ENCODE peak calls at places on chromosomes 6 and 20, in seven cellular contexts. One of them, this sample, is unnamed.

GRCh38 chr20:17971571-17972013 is 2.8 kb downstream of the MGME1 start:
- DNase-seq in right lobe of liver: no peak
- DNase-seq in dorsolateral prefrontal cortex: no peak
- DNase-seq in right atrium auricular region: no peak
- DNase-seq in neural progenitor cell: peak
- DNase-seq in psoas muscle: no peak
- DNase-seq in mesendoderm: peak
- DNase-seq in this sample: no peak

GRCh38 chr20:3258429-3258828 is 19.4 kb upstream of the SLC4A11 start:
- DNase-seq in dorsolateral prefrontal cortex: no peak
- DNase-seq in right lobe of liver: no peak
- DNase-seq in neural progenitor cell: no peak
- DNase-seq in psoas muscle: no peak
- DNase-seq in right atrium auricular region: no peak
- DNase-seq in mesendoderm: no peak
- DNase-seq in this sample: no peak

GRCh38 chr6:143125896-143126573 is 65.3 kb downstream of the AIG1 start:
- DNase-seq in right lobe of liver: no peak
- DNase-seq in mesendoderm: peak
- DNase-seq in psoas muscle: no peak
- DNase-seq in dorsolateral prefrontal cortex: no peak
- DNase-seq in right atrium auricular region: no peak
- DNase-seq in neural progenitor cell: no peak
- DNase-seq in this sample: no peak

GRCh38 chr6:82567621-82568020 is 204.0 kb downstream of the TPBG start:
- DNase-seq in neural progenitor cell: no peak
- DNase-seq in dorsolateral prefrontal cortex: no peak
- DNase-seq in psoas muscle: no peak
- DNase-seq in right atrium auricular region: no peak
- DNase-seq in mesendoderm: no peak
- DNase-seq in right lobe of liver: no peak
- DNase-seq in this sample: no peak

GRCh38 chr6:72175936-72176335 is 289.6 kb downstream of the RIMS1 start:
- DNase-seq in right atrium auricular region: no peak
- DNase-seq in neural progenitor cell: no peak
- DNase-seq in dorsolateral prefrontal cortex: no peak
- DNase-seq in psoas muscle: no peak
- DNase-seq in mesendoderm: no peak
- DNase-seq in right lobe of liver: no peak
- DNase-seq in this sample: no peak

GRCh38 chr6:162119349-162119748 is 608.2 kb downstream of the PRKN start:
- DNase-seq in mesendoderm: peak
- DNase-seq in dorsolateral prefrontal cortex: no peak
- DNase-seq in right atrium auricular region: no peak
- DNase-seq in psoas muscle: no peak
- DNase-seq in right lobe of liver: no peak
- DNase-seq in neural progenitor cell: no peak
- DNase-seq in this sample: no peak

GRCh38 chr6:46626976-46627375 is 25.6 kb downstream of the CYP39A1 start:
- DNase-seq in neural progenitor cell: no peak
- DNase-seq in psoas muscle: no peak
- DNase-seq in right atrium auricular region: no peak
- DNase-seq in mesendoderm: no peak
- DNase-seq in dorsolateral prefrontal cortex: no peak
- DNase-seq in right lobe of liver: no peak
- DNase-seq in this sample: no peak

GRCh38 chr20:23291575-23292240 is 58.9 kb upstream of the NXT1 start:
- DNase-seq in dorsolateral prefrontal cortex: no peak
- DNase-seq in neural progenitor cell: no peak
- DNase-seq in right lobe of liver: no peak
- DNase-seq in mesendoderm: no peak
- DNase-seq in right atrium auricular region: no peak
- DNase-seq in psoas muscle: no peak
- DNase-seq in this sample: peak

GRCh38 chr6:108735991-108736345 is 112.3 kb upstream of the ARMC2 start:
- DNase-seq in mesendoderm: peak
- DNase-seq in dorsolateral prefrontal cortex: no peak
- DNase-seq in right atrium auricular region: no peak
- DNase-seq in right lobe of liver: no peak
- DNase-seq in psoas muscle: no peak
- DNase-seq in neural progenitor cell: no peak
- DNase-seq in this sample: no peak

GRCh38 chr20:50328161-50328979 is 137.7 kb downstream of the CEBPB start:
- DNase-seq in psoas muscle: no peak
- DNase-seq in dorsolateral prefrontal cortex: no peak
- DNase-seq in neural progenitor cell: no peak
- DNase-seq in right atrium auricular region: no peak
- DNase-seq in right lobe of liver: no peak
- DNase-seq in mesendoderm: no peak
- DNase-seq in this sample: peak

GRCh38 chr6:37483917-37484785 is 15.5 kb downstream of the CCDC167 start:
- DNase-seq in right lobe of liver: peak
- DNase-seq in neural progenitor cell: peak
- DNase-seq in right atrium auricular region: no peak
- DNase-seq in mesendoderm: peak
- DNase-seq in psoas muscle: peak
- DNase-seq in dorsolateral prefrontal cortex: peak
- DNase-seq in this sample: peak

GRCh38 chr6:130913119-130913518 is 85.9 kb downstream of the SMLR1 start:
- DNase-seq in dorsolateral prefrontal cortex: no peak
- DNase-seq in neural progenitor cell: peak
- DNase-seq in right atrium auricular region: no peak
- DNase-seq in right lobe of liver: no peak
- DNase-seq in psoas muscle: no peak
- DNase-seq in mesendoderm: peak
- DNase-seq in this sample: no peak

GRCh38 chr6:166591026-166591425 is 4.5 kb upstream of the RAMACL start:
- DNase-seq in psoas muscle: no peak
- DNase-seq in right atrium auricular region: no peak
- DNase-seq in neural progenitor cell: no peak
- DNase-seq in dorsolateral prefrontal cortex: no peak
- DNase-seq in mesendoderm: no peak
- DNase-seq in right lobe of liver: no peak
- DNase-seq in this sample: peak

GRCh38 chr6:117072781-117073180 is 192.6 kb upstream of the VGLL2 start:
- DNase-seq in dorsolateral prefrontal cortex: no peak
- DNase-seq in right atrium auricular region: no peak
- DNase-seq in neural progenitor cell: no peak
- DNase-seq in right lobe of liver: no peak
- DNase-seq in psoas muscle: no peak
- DNase-seq in mesendoderm: peak
- DNase-seq in this sample: no peak

GRCh38 chr20:37334450-37334849 is 11.5 kb upstream of the SRC start:
- DNase-seq in right atrium auricular region: no peak
- DNase-seq in right lobe of liver: no peak
- DNase-seq in psoas muscle: no peak
- DNase-seq in dorsolateral prefrontal cortex: no peak
- DNase-seq in neural progenitor cell: no peak
- DNase-seq in mesendoderm: no peak
- DNase-seq in this sample: no peak

GRCh38 chr20:37337208-37337955 is 8.6 kb upstream of the SRC start:
- DNase-seq in mesendoderm: no peak
- DNase-seq in neural progenitor cell: no peak
- DNase-seq in right lobe of liver: no peak
- DNase-seq in psoas muscle: no peak
- DNase-seq in right atrium auricular region: no peak
- DNase-seq in dorsolateral prefrontal cortex: no peak
- DNase-seq in this sample: peak

GRCh38 chr20:37333848-37334318 is 12.1 kb upstream of the SRC start:
- DNase-seq in dorsolateral prefrontal cortex: no peak
- DNase-seq in right atrium auricular region: no peak
- DNase-seq in psoas muscle: no peak
- DNase-seq in mesendoderm: no peak
- DNase-seq in right lobe of liver: no peak
- DNase-seq in neural progenitor cell: no peak
- DNase-seq in this sample: peak

GRCh38 chr20:37336369-37337207 is 9.4 kb upstream of the SRC start:
- DNase-seq in mesendoderm: no peak
- DNase-seq in dorsolateral prefrontal cortex: no peak
- DNase-seq in neural progenitor cell: peak
- DNase-seq in right atrium auricular region: no peak
- DNase-seq in psoas muscle: peak
- DNase-seq in right lobe of liver: peak
- DNase-seq in this sample: peak

GRCh38 chr20:37335642-37336368 is 10.1 kb upstream of the SRC start:
- DNase-seq in right atrium auricular region: no peak
- DNase-seq in neural progenitor cell: no peak
- DNase-seq in psoas muscle: no peak
- DNase-seq in dorsolateral prefrontal cortex: no peak
- DNase-seq in right lobe of liver: peak
- DNase-seq in mesendoderm: no peak
- DNase-seq in this sample: peak
- H3K27ac ChIP-seq in right atrium auricular region: peak
- H3K27ac ChIP-seq in neural progenitor cell: no peak
- H3K27ac ChIP-seq in psoas muscle: no peak
- H3K27ac ChIP-seq in dorsolateral prefrontal cortex: no peak
- H3K27ac ChIP-seq in right lobe of liver: no peak
- H3K27ac ChIP-seq in mesendoderm: no peak
- H3K27ac ChIP-seq in this sample: peak

DNA sequence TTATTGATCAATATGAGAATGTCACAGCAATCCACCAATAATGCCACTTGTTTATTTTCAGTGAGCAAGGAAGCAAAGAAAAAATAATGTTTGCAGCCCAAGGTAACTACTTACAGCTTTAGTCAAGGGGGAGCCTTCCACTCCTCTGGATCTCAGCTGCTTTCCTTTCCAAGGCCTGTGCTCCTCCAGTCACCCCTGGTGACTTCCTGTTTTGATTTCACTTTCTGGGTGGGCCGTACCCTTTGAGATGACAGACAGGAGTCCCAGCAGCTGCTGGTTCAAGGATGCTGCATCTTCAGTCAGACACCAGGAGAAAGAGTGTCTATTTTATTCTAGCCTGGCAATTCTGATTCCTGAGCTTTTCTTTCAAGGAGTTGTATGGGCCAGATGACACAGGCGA is 5.6 kb upstream of the VNN2 start:
- DNase-seq in dorsolateral prefrontal cortex: no peak
- DNase-seq in neural progenitor cell: no peak
- DNase-seq in psoas muscle: no peak
- DNase-seq in right atrium auricular region: no peak
- DNase-seq in right lobe of liver: no peak
- DNase-seq in mesendoderm: peak
- DNase-seq in this sample: peak
- H3K4me3 ChIP-seq in dorsolateral prefrontal cortex: no peak
- H3K4me3 ChIP-seq in neural progenitor cell: no peak
- H3K4me3 ChIP-seq in psoas muscle: no peak
- H3K4me3 ChIP-seq in right atrium auricular region: no peak
- H3K4me3 ChIP-seq in right lobe of liver: no peak
- H3K4me3 ChIP-seq in mesendoderm: no peak
- H3K4me3 ChIP-seq in this sample: no peak

GRCh38 chr6:118788702-118789101 is 105.2 kb upstream of the ASF1A start:
- DNase-seq in mesendoderm: no peak
- DNase-seq in right atrium auricular region: peak
- DNase-seq in dorsolateral prefrontal cortex: no peak
- DNase-seq in psoas muscle: no peak
- DNase-seq in neural progenitor cell: no peak
- DNase-seq in right lobe of liver: no peak
- DNase-seq in this sample: no peak
- H3K27ac ChIP-seq in mesendoderm: no peak
- H3K27ac ChIP-seq in right atrium auricular region: no peak
- H3K27ac ChIP-seq in dorsolateral prefrontal cortex: no peak
- H3K27ac ChIP-seq in psoas muscle: no peak
- H3K27ac ChIP-seq in neural progenitor cell: no peak
- H3K27ac ChIP-seq in right lobe of liver: no peak
- H3K27ac ChIP-seq in this sample: no peak

GRCh38 chr6:26031595-26032386 is 55.4 kb upstream of the HFE start:
- DNase-seq in psoas muscle: peak
- DNase-seq in right atrium auricular region: peak
- DNase-seq in dorsolateral prefrontal cortex: peak
- DNase-seq in mesendoderm: peak
- DNase-seq in right lobe of liver: peak
- DNase-seq in neural progenitor cell: peak
- DNase-seq in this sample: peak

GRCh38 chr6:26033132-26033941 is 53.9 kb upstream of the HFE start:
- DNase-seq in psoas muscle: peak
- DNase-seq in right lobe of liver: peak
- DNase-seq in right atrium auricular region: peak
- DNase-seq in dorsolateral prefrontal cortex: peak
- DNase-seq in mesendoderm: peak
- DNase-seq in neural progenitor cell: peak
- DNase-seq in this sample: peak

GRCh38 chr6:26032387-26033131 is 54.7 kb upstream of the HFE start:
- DNase-seq in psoas muscle: no peak
- DNase-seq in neural progenitor cell: peak
- DNase-seq in mesendoderm: peak
- DNase-seq in dorsolateral prefrontal cortex: no peak
- DNase-seq in right lobe of liver: no peak
- DNase-seq in right atrium auricular region: no peak
- DNase-seq in this sample: no peak

GRCh38 chr6:26034901-26035300 is 52.3 kb upstream of the HFE start:
- DNase-seq in dorsolateral prefrontal cortex: no peak
- DNase-seq in psoas muscle: no peak
- DNase-seq in right lobe of liver: no peak
- DNase-seq in neural progenitor cell: no peak
- DNase-seq in mesendoderm: no peak
- DNase-seq in right atrium auricular region: no peak
- DNase-seq in this sample: no peak

DNA sequence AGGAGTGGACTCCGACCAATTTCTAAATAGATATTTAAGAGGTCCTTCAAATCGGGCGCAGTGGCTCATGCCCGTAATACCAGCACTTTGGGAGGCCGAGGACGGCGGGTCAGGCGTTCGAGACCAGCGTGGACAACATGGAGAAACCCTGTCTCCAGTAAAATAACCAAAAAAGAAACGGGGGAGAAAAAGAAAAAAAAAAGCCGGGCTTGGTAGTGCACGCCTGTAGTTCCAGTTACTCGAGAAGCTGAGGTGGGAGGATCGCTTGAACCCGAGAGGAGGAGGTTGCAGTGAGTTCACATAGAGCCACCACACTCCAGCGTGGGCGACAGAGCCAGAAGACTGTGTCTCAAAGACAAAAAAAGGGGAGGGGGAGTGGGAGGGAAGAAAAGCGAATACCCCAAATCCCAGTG is 53.3 kb upstream of the HFE start:
- DNase-seq in neural progenitor cell: peak
- DNase-seq in mesendoderm: peak
- DNase-seq in dorsolateral prefrontal cortex: no peak
- DNase-seq in psoas muscle: peak
- DNase-seq in right lobe of liver: no peak
- DNase-seq in right atrium auricular region: no peak
- DNase-seq in this sample: no peak
- H3K4me3 ChIP-seq in neural progenitor cell: peak
- H3K4me3 ChIP-seq in mesendoderm: peak
- H3K4me3 ChIP-seq in dorsolateral prefrontal cortex: peak
- H3K4me3 ChIP-seq in psoas muscle: peak
- H3K4me3 ChIP-seq in right lobe of liver: peak
- H3K4me3 ChIP-seq in right atrium auricular region: peak
- H3K4me3 ChIP-seq in this sample: peak

DNA sequence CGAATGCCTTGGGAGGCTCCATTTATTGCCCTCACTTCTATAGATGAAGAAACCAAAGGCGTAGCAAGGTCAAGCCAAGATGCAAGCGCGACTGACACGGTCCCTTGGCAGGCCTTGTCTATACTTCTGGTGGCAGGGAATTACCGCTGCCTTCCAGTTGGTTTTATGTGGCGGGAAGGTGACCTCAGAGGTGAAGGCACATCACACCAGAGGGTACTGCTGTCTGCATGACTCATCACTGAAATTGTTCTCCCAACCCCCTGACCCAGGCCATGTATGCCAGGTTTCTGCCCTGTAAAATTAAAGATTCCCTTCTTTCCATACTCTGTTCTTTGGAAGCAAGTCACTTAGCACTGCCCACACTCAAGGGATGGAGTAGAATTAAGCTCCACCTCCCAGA is 36.1 kb upstream of the NAA20 start:
- DNase-seq in mesendoderm: peak
- DNase-seq in right lobe of liver: no peak
- DNase-seq in right atrium auricular region: no peak
- DNase-seq in neural progenitor cell: no peak
- DNase-seq in dorsolateral prefrontal cortex: no peak
- DNase-seq in psoas muscle: no peak
- DNase-seq in this sample: no peak
- H3K27ac ChIP-seq in mesendoderm: no peak
- H3K27ac ChIP-seq in right lobe of liver: no peak
- H3K27ac ChIP-seq in right atrium auricular region: peak
- H3K27ac ChIP-seq in neural progenitor cell: no peak
- H3K27ac ChIP-seq in dorsolateral prefrontal cortex: peak
- H3K27ac ChIP-seq in psoas muscle: no peak
- H3K27ac ChIP-seq in this sample: peak